ENCODE peak calls at places on chromosome 17, in four cellular contexts. D is prostate gland, Y is HCT116, S is spleen. J is an unnamed sample.
A peak's percentile ranks its signal among the peaks of the same experiment; 100 is the strongest.

GRCh38 chr17:6110592-6110991 is 40.4 kb downstream of the WSCD1 start:
- DNase-seq in D (no peak), Y (no peak), S (peak; percentile 16), J (peak; percentile 68)

GRCh38 chr17:872843-873242 is 90.7 kb downstream of the MRM3 start:
- DNase-seq in D (no peak), Y (no peak), S (no peak), J (no peak)

GRCh38 chr17:70913086-70913485 is 743.8 kb downstream of the KCNJ2 start:
- DNase-seq in D (no peak), Y (no peak), S (no peak), J (no peak)

GRCh38 chr17:80478487-80479245 is 2.3 kb upstream of the NPTX1 start:
- DNase-seq in D (no peak), Y (no peak), S (no peak), J (no peak)

GRCh38 chr17:73650617-73651200 is 6.5 kb upstream of the SDK2 start:
- DNase-seq in D (no peak), Y (no peak), S (no peak), J (no peak)

GRCh38 chr17:7555320-7555948 is 3.1 kb upstream of the TNFSF13 start:
- DNase-seq in D (no peak), Y (no peak), S (no peak), J (no peak)

GRCh38 chr17:83190601-83191387 is 111.4 kb downstream of the METRNL start:
- DNase-seq in D (peak; percentile 2), Y (no peak), S (peak; percentile 69), J (peak; percentile 18)

GRCh38 chr17:28327031-28327607 is 8.1 kb downstream of the TMEM97 start:
- DNase-seq in D (no peak), Y (no peak), S (no peak), J (no peak)

GRCh38 chr17:66632716-66633115 is 202.2 kb upstream of the CACNG5 start:
- DNase-seq in D (no peak), Y (no peak), S (no peak), J (no peak)

GRCh38 chr17:72120878-72121163 is at the start of gene SOX9:
- DNase-seq in D (peak; percentile 97), Y (peak; percentile 95), S (no peak), J (no peak)

GRCh38 chr17:66663041-66663494 is 171.8 kb upstream of the CACNG5 start:
- DNase-seq in D (no peak), Y (no peak), S (no peak), J (no peak)

GRCh38 chr17:38798614-38799500 is 499 bp downstream of the PIP4K2B start:
- DNase-seq in D (peak; percentile 21), Y (no peak), S (peak; percentile 91), J (peak; percentile 65)

GRCh38 chr17:77923135-77923534 is 35.4 kb upstream of the TNRC6C start:
- DNase-seq in D (no peak), Y (no peak), S (no peak), J (no peak)

GRCh38 chr17:5922476-5922875 is 147.7 kb upstream of the WSCD1 start:
- DNase-seq in D (no peak), Y (no peak), S (peak; percentile 40), J (no peak)

GRCh38 chr17:28407130-28407973 is 1.3 kb upstream of the SLC46A1 start:
- DNase-seq in D (peak; percentile 59), Y (no peak), S (no peak), J (no peak)

GRCh38 chr17:48241131-48241591 is 133.6 kb downstream of the SNX11 start:
- DNase-seq in D (no peak), Y (peak; percentile 88), S (no peak), J (no peak)

GRCh38 chr17:64200080-64201042 is 62.7 kb downstream of the TEX2 start:
- DNase-seq in D (no peak), Y (no peak), S (no peak), J (no peak)

GRCh38 chr17:41496803-41497484 is 7.2 kb upstream of the KRT36 start:
- DNase-seq in D (peak; percentile 59), Y (peak; percentile 87), S (peak; percentile 92), J (no peak)

GRCh38 chr17:16013943-16014407 is 14.4 kb downstream of the TTC19 start:
- DNase-seq in D (no peak), Y (peak; percentile 36), S (no peak), J (no peak)

GRCh38 chr17:44121206-44121605 is 2.2 kb downstream of the HDAC5 start:
- DNase-seq in D (no peak), Y (no peak), S (no peak), J (no peak)

GRCh38 chr17:72240333-72240732 is 119.5 kb downstream of the SOX9 start:
- DNase-seq in D (no peak), Y (no peak), S (no peak), J (no peak)

GRCh38 chr17:55484575-55484974 is 26.7 kb downstream of the SMIM36 start:
- DNase-seq in D (no peak), Y (no peak), S (no peak), J (no peak)

GRCh38 chr17:16282522-16282921 is 65.5 kb downstream of the PIGL start:
- DNase-seq in D (no peak), Y (peak; percentile 66), S (no peak), J (no peak)

GRCh38 chr17:42403150-42403549 is 14.9 kb upstream of the STAT3 start:
- DNase-seq in D (no peak), Y (no peak), S (no peak), J (peak; percentile 44)

GRCh38 chr17:51682115-51682514 is 421.8 kb downstream of the UTP18 start:
- DNase-seq in D (no peak), Y (no peak), S (no peak), J (no peak)

GRCh38 chr17:70906808-70907207 is 737.5 kb downstream of the KCNJ2 start:
- DNase-seq in D (no peak), Y (no peak), S (no peak), J (no peak)

GRCh38 chr17:61458000-61458399 is 5.8 kb downstream of the TBX4 start:
- DNase-seq in D (no peak), Y (no peak), S (no peak), J (no peak)

DNA sequence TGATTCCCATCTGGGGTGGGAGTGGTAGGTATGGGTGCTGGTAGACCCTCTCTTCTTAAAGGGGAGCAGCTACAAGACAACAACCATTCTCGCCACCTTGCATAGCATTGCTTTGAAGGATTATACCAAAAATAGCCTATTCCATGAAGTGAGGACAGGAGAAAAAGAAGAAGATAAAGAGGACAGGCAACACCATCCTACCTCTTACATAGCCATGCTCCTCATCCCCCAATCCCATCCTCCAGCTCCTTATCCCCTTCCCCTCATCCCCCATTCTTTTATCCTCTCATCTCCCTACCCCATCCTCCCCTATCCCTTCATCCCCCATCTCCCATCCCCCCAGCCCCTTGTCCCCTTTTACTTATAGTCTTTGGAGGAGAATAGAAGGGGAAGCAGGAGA is 29.1 kb downstream of the CCDC182 start:
- DNase-seq in D (no peak), Y (no peak), S (no peak), J (no peak)
- TF ChIP-seq POLR2A in D (no peak), Y (no peak), S (no peak), J (no peak)

DNA sequence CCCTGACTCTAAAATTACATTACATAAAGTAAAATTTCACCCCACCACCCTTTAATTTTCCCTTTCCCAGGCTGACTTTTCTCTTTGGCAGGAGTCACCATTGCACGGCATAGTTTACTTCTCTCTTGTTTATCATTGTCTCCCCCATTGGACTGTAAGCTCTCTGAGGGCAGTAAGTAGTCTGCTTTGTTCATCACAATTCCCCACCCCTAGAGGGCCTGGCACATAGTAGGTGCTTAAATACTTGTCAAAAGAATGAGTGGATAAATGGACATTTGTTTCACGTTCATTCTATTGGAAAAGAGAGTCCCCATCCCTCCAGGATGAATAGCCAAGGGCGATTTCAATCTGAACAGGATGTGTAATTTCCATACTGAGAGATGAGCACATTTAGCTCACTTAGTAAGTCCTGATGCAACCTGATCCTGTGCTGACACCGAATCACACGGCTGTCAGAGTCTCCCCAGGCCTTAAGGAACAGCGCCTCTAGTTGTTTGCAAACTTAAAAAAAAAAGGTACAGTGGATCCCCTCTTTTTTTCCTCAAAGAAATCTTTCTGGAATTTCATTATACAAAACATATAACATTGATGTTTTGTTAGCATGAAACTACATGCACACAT is 54.0 kb downstream of the AKAP1 start:
- DNase-seq in D (no peak), Y (no peak), S (no peak), J (no peak)
- H3K4me1 ChIP-seq in D (no peaks in the 10 kb centered on the region), Y (no peaks in the 10 kb centered on the region), S (no peaks in the 10 kb centered on the region), J (no peaks in the 10 kb centered on the region)

GRCh38 chr17:29617125-29617480 is 5.6 kb downstream of the CORO6 start:
- DNase-seq in D (peak; percentile 63), Y (peak; percentile 67), S (peak; percentile 97), J (peak; percentile 90)

GRCh38 chr17:29618272-29619065 is 4.2 kb downstream of the CORO6 start:
- DNase-seq in D (no peak), Y (no peak), S (no peak), J (no peak)

GRCh38 chr17:29616300-29617048 is 6.2 kb downstream of the CORO6 start:
- DNase-seq in D (no peak), Y (no peak), S (no peak), J (no peak)

GRCh38 chr17:29619251-29619650 is 3.5 kb downstream of the CORO6 start:
- DNase-seq in D (no peak), Y (no peak), S (no peak), J (no peak)

DNA sequence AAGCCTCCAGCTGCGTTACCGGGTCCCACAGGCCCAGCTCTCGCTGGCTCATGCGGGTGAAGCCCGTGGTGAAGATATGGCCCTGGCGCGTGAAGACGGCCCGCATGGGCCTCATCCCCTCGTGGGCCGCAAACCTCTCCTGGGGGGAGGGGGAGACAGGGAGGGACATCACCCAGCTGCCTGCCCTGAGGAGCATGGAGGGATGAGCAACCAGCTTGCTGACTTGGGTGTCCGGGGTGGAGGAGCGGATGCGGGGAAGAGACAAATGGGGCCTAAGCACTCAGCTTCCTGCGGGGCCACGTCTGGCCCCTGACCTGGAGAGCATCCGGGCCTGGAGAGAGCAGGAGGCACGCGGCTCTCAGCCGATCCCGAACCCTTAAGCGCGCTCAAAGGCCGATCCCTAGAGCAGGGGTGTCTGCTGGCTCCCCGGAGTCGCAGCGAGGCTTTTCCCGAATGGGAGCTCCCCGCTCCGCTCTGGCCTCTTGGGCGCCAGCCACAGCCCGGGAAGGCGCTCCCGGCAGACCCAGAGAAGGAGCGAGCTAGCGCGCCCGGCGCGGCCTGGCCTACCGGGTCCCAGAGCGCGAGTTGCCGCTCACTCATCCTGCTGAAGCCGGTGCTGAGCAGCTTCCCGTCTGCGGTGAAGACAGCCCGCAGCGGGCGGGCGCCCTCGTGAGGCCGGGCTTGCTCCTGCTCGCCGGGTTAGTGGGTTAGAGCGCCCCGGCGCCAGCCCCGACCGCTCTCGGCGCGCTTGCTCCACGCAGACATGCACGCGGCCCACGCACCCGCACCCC is 5.0 kb downstream of the CORO6 start:
- DNase-seq in D (peak; percentile 64), Y (peak; percentile 50), S (peak; percentile 99), J (peak; percentile 88)
- TF ChIP-seq POLR2A in D (no peak), Y (no peak), S (no peak), J (no peak)

GRCh38 chr17:75684249-75684648 is 17.1 kb downstream of the SAP30BP start:
- DNase-seq in D (no peak), Y (no peak), S (peak; percentile 18), J (peak; percentile 72)
- H3K4me1 ChIP-seq in D (peaks cover 17% of the 10 kb centered on the region), Y (peaks cover 72% of the 10 kb centered on the region), S (peaks cover 49% of the 10 kb centered on the region), J (peaks cover 39% of the 10 kb centered on the region)

J was measured in Peyer's patch.